ENCODE peak calls at places on chromosomes 16 and 17, in six cellular contexts. One of them, this sample, is unnamed.

GRCh38 chr17:19736071-19736470 is 12.0 kb downstream of the ALDH3A1 start:
- DNase-seq in hepatocyte: no peak
- DNase-seq in head of caudate nucleus: no peak
- DNase-seq in Daoy: no peak
- DNase-seq in GF-D8: no peak
- DNase-seq in NCI-H748 treated with DMSO at 0.1 percent for 48 hours: no peak
- DNase-seq in this sample: no peak

GRCh38 chr16:59698341-59698979 is 964.3 kb upstream of the GOT2 start:
- DNase-seq in GF-D8: no peak
- DNase-seq in Daoy: no peak
- DNase-seq in head of caudate nucleus: no peak
- DNase-seq in NCI-H748 treated with DMSO at 0.1 percent for 48 hours: no peak
- DNase-seq in hepatocyte: no peak
- DNase-seq in this sample: no peak

GRCh38 chr17:39939588-39940419 is 12.3 kb downstream of the LRRC3C start:
- DNase-seq in NCI-H748 treated with DMSO at 0.1 percent for 48 hours: no peak
- DNase-seq in Daoy: peak; percentile 66
- DNase-seq in GF-D8: peak; percentile 6
- DNase-seq in head of caudate nucleus: no peak
- DNase-seq in hepatocyte: peak; percentile 68
- DNase-seq in this sample: no peak

GRCh38 chr17:21373696-21374454 is 2.3 kb upstream of the KCNJ12 start:
- DNase-seq in hepatocyte: no peak
- DNase-seq in GF-D8: no peak
- DNase-seq in Daoy: no peak
- DNase-seq in NCI-H748 treated with DMSO at 0.1 percent for 48 hours: no peak
- DNase-seq in head of caudate nucleus: no peak
- DNase-seq in this sample: no peak

GRCh38 chr16:30033270-30033669 is 2.2 kb upstream of the TLCD3B start:
- DNase-seq in head of caudate nucleus: no peak
- DNase-seq in GF-D8: no peak
- DNase-seq in Daoy: no peak
- DNase-seq in hepatocyte: no peak
- DNase-seq in NCI-H748 treated with DMSO at 0.1 percent for 48 hours: no peak
- DNase-seq in this sample: no peak

GRCh38 chr17:80664217-80664780 is 119.7 kb downstream of the RPTOR start:
- DNase-seq in Daoy: no peak
- DNase-seq in head of caudate nucleus: no peak
- DNase-seq in GF-D8: no peak
- DNase-seq in hepatocyte: no peak
- DNase-seq in NCI-H748 treated with DMSO at 0.1 percent for 48 hours: no peak
- DNase-seq in this sample: no peak

GRCh38 chr17:32349503-32349853 is 479 bp upstream of the ZNF207 start:
- DNase-seq in Daoy: peak; percentile 16
- DNase-seq in NCI-H748 treated with DMSO at 0.1 percent for 48 hours: no peak
- DNase-seq in GF-D8: no peak
- DNase-seq in head of caudate nucleus: no peak
- DNase-seq in hepatocyte: peak; percentile 33
- DNase-seq in this sample: no peak

GRCh38 chr17:45398800-45399199 is 33.9 kb downstream of the ARHGAP27 start:
- DNase-seq in head of caudate nucleus: no peak
- DNase-seq in hepatocyte: no peak
- DNase-seq in GF-D8: no peak
- DNase-seq in NCI-H748 treated with DMSO at 0.1 percent for 48 hours: no peak
- DNase-seq in Daoy: no peak
- DNase-seq in this sample: no peak

GRCh38 chr17:4598776-4599504 is 14.6 kb downstream of the SMTNL2 start:
- DNase-seq in NCI-H748 treated with DMSO at 0.1 percent for 48 hours: no peak
- DNase-seq in head of caudate nucleus: no peak
- DNase-seq in GF-D8: no peak
- DNase-seq in hepatocyte: peak; percentile 74
- DNase-seq in Daoy: no peak
- DNase-seq in this sample: no peak

GRCh38 chr16:47136101-47136820 is 7.5 kb downstream of the NETO2 start:
- DNase-seq in hepatocyte: no peak
- DNase-seq in Daoy: peak; percentile 65
- DNase-seq in head of caudate nucleus: no peak
- DNase-seq in GF-D8: peak; percentile 18
- DNase-seq in NCI-H748 treated with DMSO at 0.1 percent for 48 hours: no peak
- DNase-seq in this sample: no peak

GRCh38 chr17:56148333-56148732 is 4.9 kb upstream of the ANKFN1 start:
- DNase-seq in head of caudate nucleus: no peak
- DNase-seq in hepatocyte: no peak
- DNase-seq in NCI-H748 treated with DMSO at 0.1 percent for 48 hours: no peak
- DNase-seq in Daoy: no peak
- DNase-seq in GF-D8: no peak
- DNase-seq in this sample: no peak

GRCh38 chr16:31706318-31706717 is 167.3 kb upstream of the ZNF267 start:
- DNase-seq in head of caudate nucleus: no peak
- DNase-seq in GF-D8: no peak
- DNase-seq in NCI-H748 treated with DMSO at 0.1 percent for 48 hours: no peak
- DNase-seq in Daoy: no peak
- DNase-seq in hepatocyte: no peak
- DNase-seq in this sample: no peak

GRCh38 chr17:67751101-67752074 is 33.7 kb downstream of the NOL11 start:
- DNase-seq in GF-D8: no peak
- DNase-seq in Daoy: no peak
- DNase-seq in NCI-H748 treated with DMSO at 0.1 percent for 48 hours: no peak
- DNase-seq in head of caudate nucleus: no peak
- DNase-seq in hepatocyte: no peak
- DNase-seq in this sample: no peak

GRCh38 chr17:77440571-77440981 is 299.8 kb downstream of the SEC14L1 start:
- DNase-seq in hepatocyte: no peak
- DNase-seq in Daoy: no peak
- DNase-seq in head of caudate nucleus: no peak
- DNase-seq in NCI-H748 treated with DMSO at 0.1 percent for 48 hours: no peak
- DNase-seq in GF-D8: peak; percentile 55
- DNase-seq in this sample: no peak

GRCh38 chr17:48016112-48016511 is 21.5 kb downstream of the COPZ2 start:
- DNase-seq in GF-D8: no peak
- DNase-seq in NCI-H748 treated with DMSO at 0.1 percent for 48 hours: no peak
- DNase-seq in hepatocyte: peak; percentile 77
- DNase-seq in Daoy: peak; percentile 73
- DNase-seq in head of caudate nucleus: no peak
- DNase-seq in this sample: no peak

GRCh38 chr17:56902350-56902749 is 11.5 kb downstream of the TRIM25 start:
- DNase-seq in GF-D8: no peak
- DNase-seq in Daoy: peak; percentile 57
- DNase-seq in NCI-H748 treated with DMSO at 0.1 percent for 48 hours: no peak
- DNase-seq in hepatocyte: no peak
- DNase-seq in head of caudate nucleus: no peak
- DNase-seq in this sample: no peak

GRCh38 chr17:70332356-70332755 is 163.0 kb downstream of the KCNJ2 start:
- DNase-seq in hepatocyte: no peak
- DNase-seq in NCI-H748 treated with DMSO at 0.1 percent for 48 hours: no peak
- DNase-seq in Daoy: no peak
- DNase-seq in GF-D8: no peak
- DNase-seq in head of caudate nucleus: no peak
- DNase-seq in this sample: no peak

GRCh38 chr17:48626470-48627241 is 498 bp upstream of the HOXB9 start:
- DNase-seq in hepatocyte: peak; percentile 72
- DNase-seq in Daoy: peak; percentile 82
- DNase-seq in GF-D8: no peak
- DNase-seq in head of caudate nucleus: no peak
- DNase-seq in NCI-H748 treated with DMSO at 0.1 percent for 48 hours: peak; percentile 31
- DNase-seq in this sample: no peak

GRCh38 chr16:54829691-54830090 is 101.0 kb upstream of the IRX5 start:
- DNase-seq in Daoy: no peak
- DNase-seq in GF-D8: no peak
- DNase-seq in hepatocyte: no peak
- DNase-seq in head of caudate nucleus: no peak
- DNase-seq in NCI-H748 treated with DMSO at 0.1 percent for 48 hours: no peak
- DNase-seq in this sample: no peak

GRCh38 chr17:80393491-80393890 is 21.5 kb upstream of the ENDOV start:
- DNase-seq in Daoy: no peak
- DNase-seq in head of caudate nucleus: no peak
- DNase-seq in GF-D8: no peak
- DNase-seq in hepatocyte: no peak
- DNase-seq in NCI-H748 treated with DMSO at 0.1 percent for 48 hours: no peak
- DNase-seq in this sample: no peak

GRCh38 chr17:65918921-65919546 is 272.9 kb downstream of the CEP112 start:
- DNase-seq in hepatocyte: peak; percentile 13
- DNase-seq in Daoy: no peak
- DNase-seq in head of caudate nucleus: no peak
- DNase-seq in GF-D8: no peak
- DNase-seq in NCI-H748 treated with DMSO at 0.1 percent for 48 hours: no peak
- DNase-seq in this sample: no peak

GRCh38 chr17:17628388-17629008 is 37.0 kb upstream of the PEMT start:
- DNase-seq in head of caudate nucleus: no peak
- DNase-seq in hepatocyte: no peak
- DNase-seq in Daoy: peak; percentile 72
- DNase-seq in NCI-H748 treated with DMSO at 0.1 percent for 48 hours: no peak
- DNase-seq in GF-D8: no peak
- DNase-seq in this sample: no peak

GRCh38 chr17:50036455-50037320 is 19.2 kb upstream of the ITGA3 start:
- DNase-seq in head of caudate nucleus: no peak
- DNase-seq in Daoy: no peak
- DNase-seq in NCI-H748 treated with DMSO at 0.1 percent for 48 hours: no peak
- DNase-seq in hepatocyte: peak; percentile 44
- DNase-seq in GF-D8: no peak
- DNase-seq in this sample: no peak

GRCh38 chr16:53099318-53100130 is 44.7 kb downstream of the CHD9 start:
- DNase-seq in Daoy: peak; percentile 95
- DNase-seq in GF-D8: peak; percentile 88
- DNase-seq in head of caudate nucleus: peak; percentile 86
- DNase-seq in hepatocyte: peak; percentile 94
- DNase-seq in NCI-H748 treated with DMSO at 0.1 percent for 48 hours: peak; percentile 26
- DNase-seq in this sample: peak; percentile 94

GRCh38 chr17:38735161-38735997 is 5.2 kb downstream of the CISD3 start:
- DNase-seq in GF-D8: no peak
- DNase-seq in head of caudate nucleus: peak; percentile 65
- DNase-seq in hepatocyte: peak; percentile 75
- DNase-seq in NCI-H748 treated with DMSO at 0.1 percent for 48 hours: no peak
- DNase-seq in Daoy: peak; percentile 38
- DNase-seq in this sample: no peak

GRCh38 chr16:48139517-48139916 is 16.3 kb downstream of the ABCC12 start:
- DNase-seq in Daoy: no peak
- DNase-seq in hepatocyte: no peak
- DNase-seq in head of caudate nucleus: no peak
- DNase-seq in NCI-H748 treated with DMSO at 0.1 percent for 48 hours: no peak
- DNase-seq in GF-D8: no peak
- DNase-seq in this sample: no peak

GRCh38 chr17:75088902-75089417 is 1.2 kb downstream of the SLC16A5 start:
- DNase-seq in GF-D8: no peak
- DNase-seq in hepatocyte: peak; percentile 53
- DNase-seq in head of caudate nucleus: no peak
- DNase-seq in NCI-H748 treated with DMSO at 0.1 percent for 48 hours: no peak
- DNase-seq in Daoy: peak; percentile 32
- DNase-seq in this sample: no peak

GRCh38 chr16:12728471-12728870 is 75.2 kb downstream of the CPPED1 start:
- DNase-seq in Daoy: no peak
- DNase-seq in head of caudate nucleus: no peak
- DNase-seq in hepatocyte: no peak
- DNase-seq in NCI-H748 treated with DMSO at 0.1 percent for 48 hours: no peak
- DNase-seq in GF-D8: no peak
- DNase-seq in this sample: no peak

GRCh38 chr16:71722801-71723536 is 1.5 kb downstream of the PHLPP2 start:
- DNase-seq in Daoy: peak; percentile 79
- DNase-seq in NCI-H748 treated with DMSO at 0.1 percent for 48 hours: peak; percentile 31
- DNase-seq in head of caudate nucleus: peak; percentile 37
- DNase-seq in hepatocyte: peak; percentile 83
- DNase-seq in GF-D8: peak; percentile 5
- DNase-seq in this sample: peak; percentile 37

GRCh38 chr16:29662729-29663019 is 373 bp upstream of the SPN start:
- DNase-seq in NCI-H748 treated with DMSO at 0.1 percent for 48 hours: no peak
- DNase-seq in head of caudate nucleus: no peak
- DNase-seq in Daoy: no peak
- DNase-seq in hepatocyte: no peak
- DNase-seq in GF-D8: peak; percentile 96
- DNase-seq in this sample: no peak

GRCh38 chr16:3509470-3509928 is 8.7 kb downstream of the CLUAP1 start:
- DNase-seq in hepatocyte: no peak
- DNase-seq in Daoy: no peak
- DNase-seq in head of caudate nucleus: no peak
- DNase-seq in GF-D8: no peak
- DNase-seq in NCI-H748 treated with DMSO at 0.1 percent for 48 hours: no peak
- DNase-seq in this sample: no peak

GRCh38 chr16:87963400-87963799 is 12.2 kb downstream of the BANP start:
- DNase-seq in hepatocyte: no peak
- DNase-seq in head of caudate nucleus: no peak
- DNase-seq in GF-D8: no peak
- DNase-seq in Daoy: peak; percentile 82
- DNase-seq in NCI-H748 treated with DMSO at 0.1 percent for 48 hours: no peak
- DNase-seq in this sample: no peak

GRCh38 chr17:4914009-4914408 is 11.1 kb upstream of the CHRNE start:
- DNase-seq in GF-D8: no peak
- DNase-seq in hepatocyte: no peak
- DNase-seq in head of caudate nucleus: no peak
- DNase-seq in NCI-H748 treated with DMSO at 0.1 percent for 48 hours: no peak
- DNase-seq in Daoy: no peak
- DNase-seq in this sample: no peak

GRCh38 chr17:76556759-76557367 is 17.0 kb downstream of the PRCD start:
- DNase-seq in hepatocyte: peak; percentile 70
- DNase-seq in NCI-H748 treated with DMSO at 0.1 percent for 48 hours: no peak
- DNase-seq in Daoy: peak; percentile 41
- DNase-seq in head of caudate nucleus: no peak
- DNase-seq in GF-D8: peak; percentile 59
- DNase-seq in this sample: no peak

GRCh38 chr17:909642-910323 is 69.8 kb downstream of the NXN start:
- DNase-seq in Daoy: peak; percentile 85
- DNase-seq in NCI-H748 treated with DMSO at 0.1 percent for 48 hours: no peak
- DNase-seq in head of caudate nucleus: no peak
- DNase-seq in GF-D8: no peak
- DNase-seq in hepatocyte: no peak
- DNase-seq in this sample: no peak

GRCh38 chr17:74219576-74220133 is 6.3 kb downstream of the TTYH2 start:
- DNase-seq in NCI-H748 treated with DMSO at 0.1 percent for 48 hours: no peak
- DNase-seq in hepatocyte: no peak
- DNase-seq in head of caudate nucleus: no peak
- DNase-seq in GF-D8: no peak
- DNase-seq in Daoy: no peak
- DNase-seq in this sample: no peak